ENCODE peak calls at places on chromosome 14, in six cellular contexts. O is stomach, X is GM13977, U is psoas muscle, I is upper lobe of right lung, S is left ventricle myocardium inferior. J is an unnamed sample.

GRCh38 chr14:95993768-95994592 is 45.2 kb upstream of the C14orf132 start:
- DNase-seq in O (no peak), S (no peak), X (peak), I (no peak), U (no peak), J (peak)

GRCh38 chr14:24388474-24389179 is 10.2 kb upstream of the NYNRIN start:
- DNase-seq in I (no peak), S (no peak), X (no peak), U (no peak), O (no peak), J (no peak)

GRCh38 chr14:45204241-45204640 is 48.8 kb downstream of the MIS18BP1 start:
- DNase-seq in I (no peak), O (no peak), S (no peak), X (no peak), U (no peak), J (no peak)

GRCh38 chr14:51097287-51097686 is 2.4 kb upstream of the TRIM9 start:
- DNase-seq in S (no peak), I (no peak), O (no peak), U (no peak), X (no peak), J (no peak)

GRCh38 chr14:65159281-65160062 is 57.2 kb upstream of the MAX start:
- DNase-seq in O (no peak), I (no peak), S (no peak), X (peak), U (no peak), J (no peak)

GRCh38 chr14:60757617-60758016 is 23.1 kb downstream of the MNAT1 start:
- DNase-seq in U (no peak), S (no peak), O (no peak), I (no peak), X (no peak), J (no peak)

GRCh38 chr14:91413547-91414474 is 3.8 kb downstream of the CCDC88C start:
- DNase-seq in X (no peak), S (no peak), I (peak), O (peak), U (no peak), J (peak)

GRCh38 chr14:77186911-77187648 is 5.5 kb downstream of the TMEM63C start:
- DNase-seq in X (no peak), O (peak), S (no peak), U (peak), I (no peak), J (peak)

GRCh38 chr14:68964300-68965093 is 14.6 kb downstream of the ACTN1 start:
- DNase-seq in O (no peak), S (no peak), I (no peak), U (no peak), X (no peak), J (no peak)

GRCh38 chr14:94284221-94284620 is 8.8 kb downstream of the SERPINA10 start:
- DNase-seq in O (no peak), U (no peak), X (no peak), S (no peak), I (no peak), J (no peak)

GRCh38 chr14:77141592-77142288 is at the start of gene ZDHHC22:
- DNase-seq in I (no peak), S (no peak), X (peak), U (no peak), O (no peak), J (no peak)

GRCh38 chr14:68210729-68211299 is 391.2 kb downstream of the RAD51B start:
- DNase-seq in U (no peak), X (peak), S (no peak), I (no peak), O (no peak), J (no peak)

GRCh38 chr14:75247286-75247922 is 31.2 kb upstream of the FOS start:
- DNase-seq in U (no peak), X (peak), I (no peak), O (no peak), S (no peak), J (no peak)

GRCh38 chr14:44989497-44990440 is 27.8 kb downstream of the TOGARAM1 start:
- DNase-seq in S (no peak), O (no peak), X (no peak), U (no peak), I (no peak), J (peak)

GRCh38 chr14:88541324-88541723 is 13.5 kb downstream of the PTPN21 start:
- DNase-seq in X (no peak), I (no peak), U (no peak), S (no peak), O (no peak), J (no peak)

GRCh38 chr14:31992051-31992450 is 85.1 kb upstream of the ARHGAP5 start:
- DNase-seq in X (no peak), O (no peak), S (no peak), I (no peak), U (no peak), J (no peak)

GRCh38 chr14:68214431-68214830 is 394.9 kb downstream of the RAD51B start:
- DNase-seq in U (no peak), I (no peak), X (no peak), O (no peak), S (no peak), J (no peak)

GRCh38 chr14:104678901-104679705 is 10.3 kb upstream of the INF2 start:
- DNase-seq in U (no peak), S (peak), O (no peak), I (no peak), X (no peak), J (no peak)

GRCh38 chr14:104681689-104682074 is 7.7 kb upstream of the INF2 start:
- DNase-seq in S (peak), O (peak), U (peak), I (peak), X (no peak), J (peak)

GRCh38 chr14:104680056-104680805 is 9.2 kb upstream of the INF2 start:
- DNase-seq in S (peak), O (peak), I (peak), X (no peak), U (peak), J (peak)

GRCh38 chr14:104682107-104682593 is 7.3 kb upstream of the INF2 start:
- DNase-seq in X (no peak), O (no peak), I (no peak), S (peak), U (no peak), J (no peak)

GRCh38 chr14:104680806-104681688 is 8.4 kb upstream of the INF2 start:
- DNase-seq in U (peak), O (peak), S (peak), I (peak), X (peak), J (peak)
- TF ChIP-seq CTCF in U (no peak), O (no peak), S (no peak), I (peak), X (peak), J (no peak)

GRCh38 chr14:105281354-105282097 is 19.3 kb downstream of the BRF1 start:
- DNase-seq in U (no peak), I (no peak), X (peak), S (no peak), O (no peak), J (no peak)
- TF ChIP-seq CTCF in U (peak), I (peak), X (peak), S (peak), O (peak), J (peak)

GRCh38 chr14:99273724-99274345 is 1.8 kb upstream of the BCL11B start:
- DNase-seq in U (no peak), S (no peak), I (no peak), O (peak), X (peak), J (no peak)

GRCh38 chr14:99276482-99276881 is 4.5 kb upstream of the BCL11B start:
- DNase-seq in I (no peak), S (no peak), X (no peak), U (no peak), O (no peak), J (no peak)

GRCh38 chr14:99273025-99273723 is 1.2 kb upstream of the BCL11B start:
- DNase-seq in X (peak), I (no peak), O (peak), S (no peak), U (no peak), J (no peak)

GRCh38 chr14:99275222-99275584 is 3.2 kb upstream of the BCL11B start:
- DNase-seq in O (no peak), X (no peak), I (no peak), U (no peak), S (no peak), J (no peak)

GRCh38 chr14:99274346-99275221 is 2.6 kb upstream of the BCL11B start:
- DNase-seq in S (peak), I (no peak), U (peak), O (peak), X (peak), J (peak)
- TF ChIP-seq CTCF in S (peak), I (peak), U (no peak), O (no peak), X (peak), J (no peak)

DNA sequence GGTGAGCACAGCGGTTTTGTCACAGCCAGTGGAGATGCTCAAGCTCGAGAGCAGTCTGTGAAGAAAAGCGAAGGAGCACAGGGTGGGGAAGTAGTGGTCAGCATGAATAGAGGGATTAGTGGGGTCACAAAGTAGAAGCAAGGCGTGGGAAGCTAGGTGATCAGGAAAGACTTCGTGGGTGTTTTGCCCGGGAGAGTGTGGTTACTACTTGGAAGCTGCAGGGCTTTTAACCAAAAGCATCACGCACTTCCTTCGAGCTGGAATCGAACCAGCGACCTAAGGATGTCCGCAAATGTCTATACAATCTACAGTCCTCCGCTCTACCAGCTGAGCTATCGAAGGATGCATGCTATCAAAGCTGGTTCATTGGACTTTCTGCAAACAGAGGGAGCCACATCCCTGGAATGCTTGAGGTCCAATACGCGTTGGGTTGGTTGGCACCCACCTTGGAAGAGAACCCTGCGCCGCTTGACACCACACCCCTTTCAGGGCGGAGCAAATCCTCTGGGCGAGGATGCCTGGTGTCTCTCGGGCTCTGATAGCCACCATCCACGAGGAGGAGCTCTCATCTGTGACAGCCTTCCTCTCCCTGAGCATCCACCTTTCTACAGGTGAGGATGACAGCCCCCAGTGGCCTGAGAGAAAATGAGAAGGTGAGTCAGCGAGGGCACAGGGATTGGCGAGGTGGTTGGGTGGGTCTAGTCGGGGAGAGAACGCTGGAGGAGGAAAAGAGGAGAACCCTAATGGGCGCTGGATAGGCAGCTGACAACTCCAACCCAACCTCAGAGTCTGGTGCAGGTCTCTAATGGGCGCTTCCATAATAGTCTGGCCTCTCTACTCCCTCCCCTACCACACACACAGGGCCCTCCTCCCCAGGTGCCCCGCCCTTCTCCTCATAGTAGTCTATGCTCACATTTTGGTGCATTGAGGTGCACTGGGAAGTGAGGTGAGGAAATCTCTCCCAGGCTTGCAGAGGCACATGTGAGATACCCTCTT is 16.0 kb upstream of the OR6S1 start:
- DNase-seq in O (no peak), S (no peak), U (no peak), X (no peak), I (no peak), J (no peak)
- TF ChIP-seq CTCF in O (peak), S (peak), U (no peak), X (peak), I (peak), J (no peak)

DNA sequence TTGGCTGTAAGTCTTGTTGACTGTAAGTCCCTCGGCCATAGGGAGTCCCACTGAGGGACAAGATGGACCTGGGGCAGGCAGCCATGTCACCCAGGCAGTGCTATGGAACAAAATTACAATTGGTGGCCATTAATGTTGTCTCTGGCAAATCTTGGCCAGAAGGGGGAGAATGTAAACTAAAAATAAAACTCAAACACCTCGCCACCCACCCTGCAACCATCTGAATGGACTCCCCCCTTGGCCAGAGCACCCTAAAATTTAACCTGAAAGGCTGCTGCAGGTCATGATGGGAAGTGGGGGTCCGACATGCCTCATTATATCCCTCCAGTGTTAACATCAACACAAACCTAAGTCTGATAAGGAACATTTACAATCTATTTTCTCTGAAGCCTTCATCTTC is 8.2 kb downstream of the SLC22A17 start:
- DNase-seq in U (no peak), I (no peak), O (no peak), X (no peak), S (no peak), J (no peak)
- TF ChIP-seq CTCF in U (no peak), I (no peak), O (no peak), X (no peak), S (no peak), J (no peak)

J was measured in pancreas.